ENCODE peak calls at places on chromosomes 13 and 19, in seven cellular contexts. I is H1, X is esophagus squamous epithelium, D is lower leg skin, T is Peyer's patch, N is A549, A is body of pancreas. B is an unnamed sample.

GRCh38 chr13:26749285-26749684 is 11.3 kb downstream of the GPR12 start:
- DNase-seq in T (no peak), I (no peak), N (no peak), X (no peak), A (no peak), D (no peak), B (no peak)

GRCh38 chr13:44274838-44275237 is 98.8 kb upstream of the SERP2 start:
- DNase-seq in T (no peak), I (no peak), X (no peak), N (no peak), A (no peak), D (peak), B (peak)

GRCh38 chr13:21399741-21400140 is 59.4 kb downstream of the ZDHHC20 start:
- DNase-seq in X (no peak), D (no peak), I (no peak), N (no peak), T (no peak), A (no peak), B (no peak)

GRCh38 chr13:97977982-97978381 is 24.5 kb downstream of the IPO5 start:
- DNase-seq in X (no peak), I (no peak), N (no peak), A (no peak), T (no peak), D (no peak), B (no peak)

GRCh38 chr13:110592670-110593069 is 22.7 kb upstream of the NAXD start:
- DNase-seq in T (no peak), D (no peak), A (no peak), X (no peak), I (no peak), N (no peak), B (no peak)

GRCh38 chr19:1172353-1173159 is 1.5 kb downstream of the SBNO2 start:
- DNase-seq in D (peak), A (peak), T (peak), N (peak), X (no peak), I (no peak), B (no peak)

GRCh38 chr13:27504126-27504525 is 53.8 kb upstream of the MTIF3 start:
- DNase-seq in N (no peak), A (no peak), I (no peak), D (no peak), T (no peak), X (no peak), B (no peak)

GRCh38 chr19:769610-770009 is 18.7 kb downstream of the MISP start:
- DNase-seq in I (no peak), N (no peak), X (no peak), A (no peak), D (no peak), T (no peak), B (no peak)

GRCh38 chr13:110971486-110971885 is 56.6 kb upstream of the ANKRD10 start:
- DNase-seq in T (no peak), X (no peak), I (no peak), A (no peak), N (no peak), D (peak), B (no peak)

GRCh38 chr19:13083627-13084026 is 19.0 kb downstream of the LYL1 start:
- DNase-seq in I (no peak), X (no peak), D (no peak), T (no peak), A (no peak), N (no peak), B (no peak)

GRCh38 chr19:52336976-52337375 is 933 bp downstream of the ZNF610 start:
- DNase-seq in D (no peak), I (no peak), A (no peak), N (no peak), T (no peak), X (no peak), B (no peak)

GRCh38 chr19:52335768-52336116 is 301 bp upstream of the ZNF610 start:
- DNase-seq in D (no peak), N (no peak), T (no peak), I (no peak), X (no peak), A (no peak), B (no peak)

GRCh38 chr19:52331757-52332156 is 4.3 kb upstream of the ZNF610 start:
- DNase-seq in T (no peak), N (no peak), I (no peak), D (no peak), X (no peak), A (no peak), B (peak)

DNA sequence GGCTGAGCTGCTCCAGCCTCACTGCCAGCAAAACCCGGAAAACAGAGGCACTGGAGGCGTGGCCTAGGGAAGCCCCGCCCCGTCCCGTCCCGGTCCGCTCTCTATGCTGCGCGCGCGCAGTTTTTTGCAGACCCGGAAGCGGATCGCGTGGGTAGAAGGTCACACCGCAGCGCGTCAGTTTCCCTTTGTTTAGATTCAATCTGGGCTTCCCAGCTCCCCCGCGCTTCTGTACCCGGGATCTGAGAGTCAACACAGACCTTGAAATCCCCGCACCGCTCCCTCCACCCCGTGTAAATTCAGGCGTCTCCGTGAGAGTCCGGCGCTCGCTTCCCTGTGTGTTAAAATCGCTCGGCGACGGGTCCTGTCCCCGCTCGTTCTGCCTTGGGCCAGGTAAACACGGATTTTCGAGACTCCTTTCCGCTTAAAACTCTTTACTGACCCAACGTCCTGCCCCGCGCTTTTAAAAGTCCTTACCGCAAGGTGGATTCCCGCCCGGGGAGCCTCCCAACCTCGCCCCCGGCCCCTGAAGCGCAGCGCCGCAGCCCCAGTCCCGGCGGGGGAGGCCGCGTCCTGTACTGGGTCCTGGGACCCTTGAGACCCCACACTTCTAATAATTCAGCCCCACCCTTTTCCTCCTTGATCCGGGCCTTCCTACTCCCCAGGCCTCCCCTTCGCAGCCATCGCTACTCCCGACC is at the start of gene ZNF610:
- DNase-seq in D (peak), T (peak), N (no peak), A (peak), I (peak), X (peak), B (peak)
- TF ChIP-seq POLR2A in D (no peak), T (peak), N (no peak), A (peak), I (peak), X (peak), B (peak)

DNA sequence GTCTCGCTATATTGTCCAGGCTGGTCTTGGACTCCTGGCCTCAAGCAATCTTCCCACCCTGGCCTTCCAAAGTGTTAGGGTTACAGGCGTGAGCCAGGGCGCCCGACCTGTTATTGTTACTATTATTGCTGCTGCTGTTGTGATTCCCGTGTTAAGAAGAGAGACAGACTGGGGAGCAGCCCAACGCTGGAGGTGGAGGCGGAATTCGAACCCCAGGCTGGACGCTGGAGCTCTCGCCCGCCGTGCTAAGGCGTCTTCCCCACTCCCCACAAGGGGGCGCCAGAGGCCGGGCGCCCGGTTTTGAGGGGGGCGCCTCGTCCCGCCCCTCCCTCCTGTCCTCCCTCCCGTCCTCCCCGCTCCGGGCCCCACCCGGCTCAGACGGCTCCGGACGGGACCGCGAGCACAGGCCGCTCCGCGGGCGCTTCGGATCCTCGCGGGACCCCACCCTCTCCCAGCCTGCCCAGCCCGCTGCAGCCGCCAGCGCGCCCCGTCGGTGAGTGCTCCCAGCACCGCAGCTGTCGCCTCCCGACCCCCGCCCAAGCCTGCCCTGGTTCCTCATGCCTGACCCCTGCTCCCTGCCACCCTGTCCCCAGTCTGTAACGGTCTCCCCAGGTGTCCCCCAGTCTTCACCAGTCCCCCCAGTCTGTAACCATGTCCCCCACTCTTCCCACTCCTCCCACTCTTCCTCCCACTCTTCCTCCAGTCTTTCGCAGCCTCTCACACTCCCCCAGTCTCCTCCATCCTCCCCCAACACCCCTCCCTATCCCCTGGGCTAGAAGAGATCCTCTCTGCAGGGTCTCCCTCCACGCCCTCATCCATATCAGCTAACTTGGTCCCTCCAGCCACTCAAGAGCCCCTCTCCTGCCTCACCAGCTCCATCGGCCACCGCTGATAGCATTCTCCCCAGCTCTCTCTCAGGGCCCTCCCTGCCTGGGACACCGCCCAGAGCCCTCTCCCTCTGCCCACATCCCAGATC is at the start of gene EHD2:
- DNase-seq in X (no peak), I (peak), T (peak), D (peak), A (peak), N (peak), B (peak)
- TF ChIP-seq POLR2A in X (no peak), I (no peak), T (no peak), D (no peak), A (peak), N (peak), B (no peak)

DNA sequence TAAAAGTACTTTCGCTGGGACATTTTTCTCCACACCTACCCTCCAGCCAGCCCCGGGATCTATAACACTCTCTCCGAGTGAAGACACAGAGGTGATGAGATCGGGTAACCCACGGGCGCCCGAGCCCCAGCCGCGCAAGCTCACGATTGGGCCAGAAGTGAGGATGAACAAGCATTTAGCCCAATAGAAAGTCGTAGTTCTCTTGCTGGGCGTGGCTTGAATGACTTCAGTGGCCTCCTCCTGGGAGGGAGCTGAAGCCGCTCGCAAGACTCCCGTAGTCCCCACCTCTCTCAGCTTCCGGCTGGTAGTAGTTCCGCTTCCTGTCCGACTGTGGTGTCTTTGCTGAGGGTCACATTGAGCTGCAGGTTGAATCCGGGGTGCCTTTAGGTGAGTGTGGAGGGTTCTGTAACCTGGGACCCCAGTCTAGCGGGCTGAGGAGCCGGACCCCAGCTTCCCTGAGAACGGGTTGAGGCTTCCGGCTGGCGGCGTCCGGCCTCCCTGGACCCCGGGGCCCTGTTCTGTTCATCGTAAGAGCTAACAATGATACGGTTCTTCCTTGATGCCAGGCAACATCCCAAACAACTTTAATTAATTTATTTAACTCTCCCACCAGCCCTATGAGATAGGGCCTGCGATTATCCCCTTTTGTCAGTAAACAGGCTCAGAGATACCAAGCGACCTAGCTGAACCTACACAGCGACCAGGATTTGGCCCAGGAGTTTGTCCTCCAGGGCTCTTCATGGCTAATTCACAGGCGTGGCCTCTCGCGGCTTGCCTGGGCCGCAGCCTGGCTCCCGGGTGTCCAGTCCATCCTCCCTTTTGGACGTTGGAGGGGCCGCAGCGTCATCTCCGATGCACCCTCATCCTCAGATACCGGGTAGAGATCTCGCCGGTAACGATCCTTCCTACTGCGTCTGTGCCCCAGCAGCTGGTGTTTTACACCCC is at the start of gene COX6B1:
- DNase-seq in T (peak), X (peak), N (peak), I (peak), A (peak), D (peak), B (peak)
- TF ChIP-seq POLR2A in T (peak), X (peak), N (peak), I (peak), A (peak), D (no peak), B (peak)

DNA sequence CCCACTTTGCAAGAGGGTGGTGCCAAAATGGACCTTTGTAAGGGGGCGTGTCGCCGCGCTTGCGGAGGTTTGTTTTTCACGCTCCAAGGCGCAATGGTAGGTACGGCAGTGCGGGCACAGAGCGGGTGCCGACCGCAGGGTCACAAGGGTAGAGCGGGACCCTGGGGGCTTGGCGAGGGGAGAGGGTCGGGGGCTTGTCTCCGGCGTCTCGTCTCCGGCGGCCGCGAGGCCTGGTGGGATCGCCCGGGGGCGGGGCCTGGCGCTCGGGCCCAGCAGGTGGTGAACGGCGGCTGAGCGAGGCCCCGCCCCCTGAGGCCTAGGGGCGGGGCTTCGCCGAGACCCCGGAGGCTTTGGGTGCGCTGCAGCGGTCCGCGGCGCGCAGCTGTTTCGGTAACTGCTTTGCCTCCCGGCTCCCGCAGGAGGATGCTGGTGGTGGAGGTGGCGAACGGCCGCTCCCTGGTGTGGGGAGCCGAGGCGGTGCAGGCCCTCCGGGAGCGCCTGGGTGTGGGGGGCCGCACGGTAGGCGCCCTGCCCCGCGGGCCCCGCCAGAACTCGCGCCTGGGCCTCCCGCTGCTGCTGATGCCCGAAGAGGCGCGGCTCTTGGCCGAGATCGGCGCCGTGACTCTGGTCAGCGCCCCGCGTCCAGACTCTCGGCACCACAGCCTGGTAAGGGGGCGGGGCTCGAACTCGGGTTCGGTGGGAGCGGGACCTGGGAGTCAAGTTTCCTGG is at the start of gene TSEN34:
- DNase-seq in T (peak), I (peak), X (no peak), D (peak), A (peak), N (no peak), B (peak)
- TF ChIP-seq POLR2A in T (peak), I (peak), X (no peak), D (no peak), A (peak), N (peak), B (peak)

DNA sequence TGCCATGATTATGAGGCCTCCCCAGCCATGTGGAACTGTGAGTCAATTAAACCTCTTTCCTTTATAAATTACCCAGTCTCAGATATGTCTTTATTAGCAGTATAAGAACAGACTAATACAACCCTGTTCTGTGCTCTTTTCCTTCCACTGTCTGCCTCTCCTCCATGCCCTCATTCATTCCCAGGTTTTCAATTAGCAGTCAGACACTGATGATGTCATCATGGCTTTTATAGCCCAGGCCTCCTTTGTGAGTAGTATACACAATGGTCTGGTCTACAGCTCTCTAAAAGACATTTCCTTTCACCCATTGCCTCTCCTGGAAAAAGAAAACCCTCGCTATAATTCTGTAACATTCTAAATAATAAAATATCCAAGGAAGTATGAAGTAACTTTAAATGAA is 25.5 kb downstream of the FGF14 start:
- DNase-seq in N (no peak), T (no peak), X (no peak), D (no peak), I (no peak), A (no peak), B (no peak)
- TF ChIP-seq POLR2A in N (no peak), T (no peak), X (no peak), D (no peak), I (no peak), A (no peak), B (no peak)

GRCh38 chr19:49141352-49141751 is 13.8 kb downstream of the HRC start:
- DNase-seq in D (no peak), T (no peak), I (no peak), N (no peak), X (no peak), A (no peak), B (no peak)

GRCh38 chr19:49140951-49141350 is 14.2 kb downstream of the HRC start:
- DNase-seq in X (no peak), T (no peak), N (no peak), D (no peak), A (no peak), I (no peak), B (no peak)

GRCh38 chr19:49145485-49146407 is 9.4 kb downstream of the HRC start:
- DNase-seq in N (peak), D (peak), T (peak), A (peak), I (peak), X (no peak), B (peak)

GRCh38 chr19:49147923-49148682 is 7.1 kb downstream of the HRC start:
- DNase-seq in I (no peak), X (no peak), D (no peak), N (no peak), A (peak), T (no peak), B (no peak)

GRCh38 chr19:49142866-49143335 is 12.3 kb downstream of the HRC start:
- DNase-seq in A (peak), X (no peak), I (peak), D (peak), N (peak), T (peak), B (peak)
- TF ChIP-seq POLR2A in A (no peak), X (no peak), I (no peak), D (no peak), N (peak), T (no peak), B (peak)

DNA sequence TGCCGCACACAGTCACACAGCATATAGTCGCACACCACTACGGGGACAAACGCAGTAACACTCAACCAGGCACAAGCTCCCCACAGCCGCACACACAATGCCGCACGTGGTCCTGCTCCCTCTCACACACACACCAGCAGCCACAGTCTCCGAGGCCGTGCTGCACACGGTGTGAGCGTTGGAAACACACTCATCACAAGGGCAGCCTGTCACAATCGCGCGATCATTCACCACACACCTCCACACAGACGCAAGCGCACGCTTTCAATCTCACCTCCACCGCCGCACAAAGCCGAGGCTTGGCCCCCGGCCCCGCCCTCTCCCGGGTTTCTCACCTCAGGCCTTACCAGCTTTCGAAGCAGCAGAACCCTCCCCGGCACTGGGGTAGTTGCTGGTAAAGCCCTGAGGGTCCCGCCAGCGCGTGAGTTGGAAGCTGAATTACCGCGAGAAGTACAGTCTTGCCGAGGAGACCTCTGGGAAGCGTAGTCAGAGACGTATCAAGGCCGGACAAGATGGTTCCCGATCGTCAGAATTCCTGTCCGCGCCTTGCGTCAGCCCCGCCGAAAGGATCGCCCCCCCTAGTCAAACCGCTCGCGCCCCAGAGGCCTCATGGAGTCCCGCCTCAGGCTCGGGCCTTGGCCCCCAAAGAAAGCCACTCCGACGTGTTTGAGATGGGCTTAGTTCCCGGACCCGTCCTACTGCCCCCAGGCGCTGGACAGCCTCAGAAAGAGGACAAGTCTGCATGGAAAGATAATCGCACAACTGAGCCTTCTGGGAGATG is at the start of gene ZNF566:
- DNase-seq in A (peak), I (peak), N (peak), D (peak), X (peak), T (peak), B (peak)
- TF ChIP-seq POLR2A in A (peak), I (peak), N (peak), D (no peak), X (no peak), T (peak), B (peak)

B was measured in erythroblast.